ENCODE peak calls at places on chromosomes 12 and 14, in nine cellular contexts. One of them, this sample, is unnamed. For H4K20me1, the result is how much of the 10 kb centered on the place peaks cover.

GRCh38 chr12:79935624-79936040 is 735 bp upstream of the PPP1R12A start:
- DNase-seq in IMR-90: peak
- DNase-seq in GM23248: peak
- DNase-seq in fibroblast of lung: peak
- DNase-seq in OCI-LY7: peak
- DNase-seq in PC-3: peak
- DNase-seq in neural progenitor cell: peak
- DNase-seq in Karpas-422: no peak
- DNase-seq in astrocyte: peak
- DNase-seq in this sample: no peak

GRCh38 chr14:20855652-20856291 is 35.4 kb upstream of the RNASE3 start:
- DNase-seq in OCI-LY7: peak
- DNase-seq in fibroblast of lung: peak
- DNase-seq in PC-3: peak
- DNase-seq in Karpas-422: peak
- DNase-seq in GM23248: peak
- DNase-seq in IMR-90: peak
- DNase-seq in astrocyte: peak
- DNase-seq in neural progenitor cell: peak
- DNase-seq in this sample: peak

GRCh38 chr12:51406859-51407258 is 15.7 kb upstream of the GALNT6 start:
- DNase-seq in neural progenitor cell: no peak
- DNase-seq in PC-3: no peak
- DNase-seq in fibroblast of lung: no peak
- DNase-seq in OCI-LY7: no peak
- DNase-seq in GM23248: no peak
- DNase-seq in Karpas-422: no peak
- DNase-seq in IMR-90: no peak
- DNase-seq in astrocyte: no peak
- DNase-seq in this sample: peak

GRCh38 chr14:38056270-38056669 is 151.4 kb upstream of the SSTR1 start:
- DNase-seq in neural progenitor cell: peak
- DNase-seq in Karpas-422: peak
- DNase-seq in astrocyte: no peak
- DNase-seq in fibroblast of lung: no peak
- DNase-seq in IMR-90: no peak
- DNase-seq in PC-3: no peak
- DNase-seq in OCI-LY7: peak
- DNase-seq in GM23248: no peak
- DNase-seq in this sample: no peak

GRCh38 chr12:1103632-1104031 is 112.6 kb downstream of the ERC1 start:
- DNase-seq in PC-3: no peak
- DNase-seq in Karpas-422: no peak
- DNase-seq in IMR-90: no peak
- DNase-seq in astrocyte: no peak
- DNase-seq in neural progenitor cell: no peak
- DNase-seq in fibroblast of lung: no peak
- DNase-seq in GM23248: peak
- DNase-seq in OCI-LY7: no peak
- DNase-seq in this sample: no peak

GRCh38 chr14:103867523-103867953 is 20.2 kb upstream of the PPP1R13B start:
- DNase-seq in PC-3: no peak
- DNase-seq in astrocyte: no peak
- DNase-seq in Karpas-422: no peak
- DNase-seq in IMR-90: no peak
- DNase-seq in GM23248: no peak
- DNase-seq in OCI-LY7: no peak
- DNase-seq in fibroblast of lung: no peak
- DNase-seq in neural progenitor cell: no peak
- DNase-seq in this sample: peak

GRCh38 chr12:98421336-98421735 is 94.1 kb upstream of the TMPO start:
- DNase-seq in Karpas-422: no peak
- DNase-seq in IMR-90: no peak
- DNase-seq in OCI-LY7: no peak
- DNase-seq in neural progenitor cell: no peak
- DNase-seq in GM23248: no peak
- DNase-seq in PC-3: no peak
- DNase-seq in astrocyte: no peak
- DNase-seq in fibroblast of lung: no peak
- DNase-seq in this sample: no peak

GRCh38 chr14:64209428-64210165 is 84.6 kb downstream of the ESR2 start:
- DNase-seq in astrocyte: no peak
- DNase-seq in neural progenitor cell: no peak
- DNase-seq in OCI-LY7: no peak
- DNase-seq in IMR-90: peak
- DNase-seq in GM23248: peak
- DNase-seq in PC-3: no peak
- DNase-seq in Karpas-422: no peak
- DNase-seq in fibroblast of lung: peak
- DNase-seq in this sample: no peak

GRCh38 chr12:15627995-15628945 is 160.9 kb downstream of the EPS8 start:
- DNase-seq in GM23248: peak
- DNase-seq in Karpas-422: no peak
- DNase-seq in astrocyte: peak
- DNase-seq in PC-3: no peak
- DNase-seq in fibroblast of lung: peak
- DNase-seq in IMR-90: peak
- DNase-seq in OCI-LY7: no peak
- DNase-seq in neural progenitor cell: no peak
- DNase-seq in this sample: peak

GRCh38 chr12:75917083-75917482 is 114.5 kb downstream of the PHLDA1 start:
- DNase-seq in Karpas-422: peak
- DNase-seq in GM23248: no peak
- DNase-seq in OCI-LY7: peak
- DNase-seq in astrocyte: no peak
- DNase-seq in PC-3: no peak
- DNase-seq in IMR-90: no peak
- DNase-seq in fibroblast of lung: no peak
- DNase-seq in neural progenitor cell: no peak
- DNase-seq in this sample: peak

GRCh38 chr14:71021347-71022014 is 114.2 kb downstream of the PCNX1 start:
- DNase-seq in IMR-90: peak
- DNase-seq in PC-3: peak
- DNase-seq in neural progenitor cell: no peak
- DNase-seq in astrocyte: peak
- DNase-seq in Karpas-422: no peak
- DNase-seq in fibroblast of lung: peak
- DNase-seq in GM23248: peak
- DNase-seq in OCI-LY7: no peak
- DNase-seq in this sample: no peak

GRCh38 chr12:120468271-120468845 is 1.2 kb downstream of the SRSF9 start:
- DNase-seq in Karpas-422: peak
- DNase-seq in neural progenitor cell: peak
- DNase-seq in fibroblast of lung: peak
- DNase-seq in IMR-90: peak
- DNase-seq in OCI-LY7: peak
- DNase-seq in GM23248: peak
- DNase-seq in PC-3: peak
- DNase-seq in astrocyte: peak
- DNase-seq in this sample: peak

GRCh38 chr12:106125351-106126085 is 13.2 kb downstream of the NUAK1 start:
- DNase-seq in astrocyte: no peak
- DNase-seq in Karpas-422: no peak
- DNase-seq in IMR-90: no peak
- DNase-seq in OCI-LY7: no peak
- DNase-seq in fibroblast of lung: no peak
- DNase-seq in neural progenitor cell: no peak
- DNase-seq in PC-3: no peak
- DNase-seq in GM23248: no peak
- DNase-seq in this sample: no peak

GRCh38 chr12:356276-356988 is 32.7 kb downstream of the KDM5A start:
- DNase-seq in OCI-LY7: no peak
- DNase-seq in PC-3: no peak
- DNase-seq in fibroblast of lung: peak
- DNase-seq in GM23248: peak
- DNase-seq in Karpas-422: no peak
- DNase-seq in astrocyte: peak
- DNase-seq in neural progenitor cell: no peak
- DNase-seq in IMR-90: peak
- DNase-seq in this sample: no peak

GRCh38 chr12:25976289-25976688 is 17.8 kb downstream of the RASSF8 start:
- DNase-seq in astrocyte: no peak
- DNase-seq in IMR-90: no peak
- DNase-seq in OCI-LY7: no peak
- DNase-seq in GM23248: peak
- DNase-seq in Karpas-422: no peak
- DNase-seq in neural progenitor cell: no peak
- DNase-seq in fibroblast of lung: peak
- DNase-seq in PC-3: no peak
- DNase-seq in this sample: no peak

GRCh38 chr12:75779891-75780501 is 251.6 kb downstream of the PHLDA1 start:
- DNase-seq in PC-3: no peak
- DNase-seq in astrocyte: no peak
- DNase-seq in neural progenitor cell: peak
- DNase-seq in GM23248: no peak
- DNase-seq in OCI-LY7: no peak
- DNase-seq in Karpas-422: no peak
- DNase-seq in fibroblast of lung: no peak
- DNase-seq in IMR-90: no peak
- DNase-seq in this sample: no peak

GRCh38 chr12:22083167-22083566 is 37.1 kb downstream of the CMAS start:
- DNase-seq in IMR-90: peak
- DNase-seq in OCI-LY7: peak
- DNase-seq in neural progenitor cell: no peak
- DNase-seq in GM23248: peak
- DNase-seq in astrocyte: peak
- DNase-seq in PC-3: peak
- DNase-seq in Karpas-422: peak
- DNase-seq in fibroblast of lung: peak
- DNase-seq in this sample: peak

GRCh38 chr12:67721216-67721615 is 72.7 kb downstream of the DYRK2 start:
- DNase-seq in GM23248: peak
- DNase-seq in PC-3: no peak
- DNase-seq in Karpas-422: no peak
- DNase-seq in fibroblast of lung: no peak
- DNase-seq in astrocyte: no peak
- DNase-seq in neural progenitor cell: no peak
- DNase-seq in OCI-LY7: no peak
- DNase-seq in IMR-90: no peak
- DNase-seq in this sample: peak

GRCh38 chr14:48704639-48705038 is 881.5 kb downstream of the RPS29 start:
- DNase-seq in astrocyte: no peak
- DNase-seq in IMR-90: no peak
- DNase-seq in OCI-LY7: no peak
- DNase-seq in Karpas-422: no peak
- DNase-seq in PC-3: no peak
- DNase-seq in GM23248: no peak
- DNase-seq in fibroblast of lung: no peak
- DNase-seq in neural progenitor cell: no peak
- DNase-seq in this sample: no peak
- H4K20me1 ChIP-seq in astrocyte: under half
- H4K20me1 ChIP-seq in IMR-90: under half
- H4K20me1 ChIP-seq in OCI-LY7: under half
- H4K20me1 ChIP-seq in Karpas-422: under half
- H4K20me1 ChIP-seq in PC-3: under half
- H4K20me1 ChIP-seq in GM23248: under half
- H4K20me1 ChIP-seq in fibroblast of lung: under half
- H4K20me1 ChIP-seq in neural progenitor cell: under half
- H4K20me1 ChIP-seq in this sample: under half

GRCh38 chr12:93626160-93626559 is 51.0 kb upstream of the CRADD start:
- DNase-seq in IMR-90: peak
- DNase-seq in Karpas-422: no peak
- DNase-seq in neural progenitor cell: no peak
- DNase-seq in OCI-LY7: no peak
- DNase-seq in GM23248: no peak
- DNase-seq in PC-3: no peak
- DNase-seq in fibroblast of lung: peak
- DNase-seq in astrocyte: peak
- DNase-seq in this sample: no peak
- H2AFZ ChIP-seq in IMR-90: peak
- H2AFZ ChIP-seq in Karpas-422: no peak
- H2AFZ ChIP-seq in neural progenitor cell: no peak
- H2AFZ ChIP-seq in OCI-LY7: no peak
- H2AFZ ChIP-seq in GM23248: no peak
- H2AFZ ChIP-seq in PC-3: no peak
- H2AFZ ChIP-seq in fibroblast of lung: no peak
- H2AFZ ChIP-seq in astrocyte: no peak
- H2AFZ ChIP-seq in this sample: peak

GRCh38 chr14:77249286-77249685 is 21.7 kb downstream of the NGB start:
- DNase-seq in astrocyte: no peak
- DNase-seq in OCI-LY7: no peak
- DNase-seq in PC-3: no peak
- DNase-seq in fibroblast of lung: no peak
- DNase-seq in Karpas-422: no peak
- DNase-seq in IMR-90: no peak
- DNase-seq in GM23248: no peak
- DNase-seq in neural progenitor cell: no peak
- DNase-seq in this sample: peak

GRCh38 chr14:77253333-77254190 is 17.4 kb downstream of the NGB start:
- DNase-seq in OCI-LY7: no peak
- DNase-seq in PC-3: no peak
- DNase-seq in neural progenitor cell: no peak
- DNase-seq in GM23248: no peak
- DNase-seq in IMR-90: no peak
- DNase-seq in fibroblast of lung: no peak
- DNase-seq in astrocyte: no peak
- DNase-seq in Karpas-422: no peak
- DNase-seq in this sample: peak

GRCh38 chr14:77248666-77249065 is 22.3 kb downstream of the NGB start:
- DNase-seq in fibroblast of lung: peak
- DNase-seq in IMR-90: peak
- DNase-seq in GM23248: no peak
- DNase-seq in Karpas-422: no peak
- DNase-seq in PC-3: peak
- DNase-seq in astrocyte: no peak
- DNase-seq in OCI-LY7: no peak
- DNase-seq in neural progenitor cell: no peak
- DNase-seq in this sample: peak

GRCh38 chr14:77250927-77251326 is 20.1 kb downstream of the NGB start:
- DNase-seq in GM23248: no peak
- DNase-seq in neural progenitor cell: no peak
- DNase-seq in Karpas-422: no peak
- DNase-seq in IMR-90: no peak
- DNase-seq in PC-3: no peak
- DNase-seq in astrocyte: no peak
- DNase-seq in OCI-LY7: no peak
- DNase-seq in fibroblast of lung: no peak
- DNase-seq in this sample: peak

DNA sequence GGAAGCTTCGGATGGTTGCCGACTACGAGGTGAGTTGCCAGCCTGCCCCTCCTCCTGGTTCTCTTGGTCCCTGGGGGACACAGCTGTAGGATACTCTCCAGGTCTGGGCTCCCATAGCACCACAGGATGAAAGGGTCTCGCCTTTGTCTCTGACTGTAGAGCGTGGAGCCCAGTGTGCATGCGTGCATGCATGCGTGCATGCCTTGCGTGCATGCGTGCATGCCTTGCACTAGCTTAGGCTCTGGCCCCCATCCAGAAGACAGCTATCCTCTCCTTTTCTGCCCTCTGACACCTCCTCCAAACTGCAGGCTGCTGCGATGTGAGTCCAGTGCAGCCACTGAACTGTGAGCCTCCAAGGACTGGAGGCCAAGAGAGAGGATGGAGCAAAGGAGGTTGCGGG is 19.1 kb downstream of the NGB start:
- DNase-seq in GM23248: no peak
- DNase-seq in neural progenitor cell: no peak
- DNase-seq in PC-3: no peak
- DNase-seq in IMR-90: no peak
- DNase-seq in astrocyte: no peak
- DNase-seq in Karpas-422: no peak
- DNase-seq in OCI-LY7: no peak
- DNase-seq in fibroblast of lung: no peak
- DNase-seq in this sample: peak
- H4K20me1 ChIP-seq in GM23248: under half
- H4K20me1 ChIP-seq in neural progenitor cell: under half
- H4K20me1 ChIP-seq in PC-3: under half
- H4K20me1 ChIP-seq in IMR-90: under half
- H4K20me1 ChIP-seq in astrocyte: under half
- H4K20me1 ChIP-seq in Karpas-422: under half
- H4K20me1 ChIP-seq in OCI-LY7: under half
- H4K20me1 ChIP-seq in fibroblast of lung: under half
- H4K20me1 ChIP-seq in this sample: under half

GRCh38 chr12:121996945-121997612 is 24.6 kb upstream of the BCL7A start:
- DNase-seq in OCI-LY7: no peak
- DNase-seq in PC-3: peak
- DNase-seq in IMR-90: peak
- DNase-seq in neural progenitor cell: no peak
- DNase-seq in Karpas-422: peak
- DNase-seq in astrocyte: no peak
- DNase-seq in GM23248: peak
- DNase-seq in fibroblast of lung: peak
- DNase-seq in this sample: peak
- H2AFZ ChIP-seq in OCI-LY7: peak
- H2AFZ ChIP-seq in PC-3: no peak
- H2AFZ ChIP-seq in IMR-90: peak
- H2AFZ ChIP-seq in neural progenitor cell: no peak
- H2AFZ ChIP-seq in Karpas-422: peak
- H2AFZ ChIP-seq in astrocyte: no peak
- H2AFZ ChIP-seq in GM23248: no peak
- H2AFZ ChIP-seq in fibroblast of lung: peak
- H2AFZ ChIP-seq in this sample: peak

This sample was measured in osteoblast.